ENCODE peak calls at places on chromosomes 3 and 15, in six cellular contexts. R is glutamatergic neuron, S is GM20000, D is AG10803, E is cardiac fibroblast, V is heart right ventricle. Q is an unnamed sample.

GRCh38 chr3:16548721-16549120 is 35.2 kb upstream of the RFTN1 start:
- DNase-seq in R (no peak), S (no peak), D (peak; percentile 79), E (peak; percentile 26), V (no peak), Q (no peak)

GRCh38 chr15:62488383-62488782 is 323.3 kb upstream of the C2CD4B start:
- DNase-seq in R (no peak), S (no peak), D (no peak), E (no peak), V (no peak), Q (no peak)

GRCh38 chr3:71681224-71681668 is 44.0 kb downstream of the EIF4E3 start:
- DNase-seq in R (peak; percentile 75), S (peak; percentile 49), D (peak; percentile 82), E (peak; percentile 82), V (peak; percentile 34), Q (peak; percentile 23)

GRCh38 chr3:171954644-171955365 is 84.6 kb upstream of the FNDC3B start:
- DNase-seq in R (no peak), S (no peak), D (peak; percentile 13), E (peak; percentile 71), V (no peak), Q (no peak)

GRCh38 chr3:134485075-134485536 is 679 bp downstream of the ANAPC13 start:
- DNase-seq in R (no peak), S (peak; percentile 23), D (peak; percentile 30), E (peak; percentile 37), V (no peak), Q (peak; percentile 36)

GRCh38 chr3:30972449-30972848 is 78.0 kb upstream of the GADL1 start:
- DNase-seq in R (no peak), S (no peak), D (no peak), E (no peak), V (no peak), Q (no peak)

GRCh38 chr3:98817546-98817945 is 54.4 kb downstream of the ST3GAL6 start:
- DNase-seq in R (no peak), S (peak; percentile 51), D (peak; percentile 58), E (peak; percentile 76), V (no peak), Q (peak; percentile 44)

GRCh38 chr3:188546835-188547670 is 393.1 kb downstream of the LPP start:
- DNase-seq in R (no peak), S (no peak), D (peak; percentile 59), E (peak; percentile 78), V (no peak), Q (no peak)

GRCh38 chr3:169835533-169835932 is 22.8 kb upstream of the LRRC34 start:
- DNase-seq in R (no peak), S (no peak), D (no peak), E (no peak), V (no peak), Q (no peak)

GRCh38 chr3:163722421-163722820 is 1355.9 kb downstream of the SI start:
- DNase-seq in R (no peak), S (no peak), D (no peak), E (no peak), V (no peak), Q (no peak)

GRCh38 chr3:126889276-126890201 is 93.4 kb upstream of the PLXNA1 start:
- DNase-seq in R (no peak), S (no peak), D (no peak), E (no peak), V (no peak), Q (no peak)

GRCh38 chr3:126179825-126180476 is 435 bp downstream of the ALDH1L1 start:
- DNase-seq in R (no peak), S (no peak), D (no peak), E (peak; percentile 63), V (peak; percentile 68), Q (no peak)

GRCh38 chr3:141115752-141116541 is 64.8 kb downstream of the SPSB4 start:
- DNase-seq in R (no peak), S (no peak), D (no peak), E (peak; percentile 37), V (peak; percentile 51), Q (no peak)

GRCh38 chr3:58051196-58051595 is 43.0 kb downstream of the FLNB start:
- DNase-seq in R (no peak), S (no peak), D (peak; percentile 96), E (peak; percentile 87), V (no peak), Q (no peak)

GRCh38 chr3:172846706-172847105 is 96.2 kb downstream of the ECT2 start:
- DNase-seq in R (no peak), S (no peak), D (no peak), E (peak; percentile 28), V (no peak), Q (no peak)

GRCh38 chr15:42344763-42345162 is 14.5 kb upstream of the CAPN3 start:
- DNase-seq in R (no peak), S (no peak), D (peak; percentile 81), E (peak; percentile 91), V (no peak), Q (no peak)

GRCh38 chr15:98903377-98904018 is 104.1 kb downstream of the PGPEP1L start:
- DNase-seq in R (no peak), S (no peak), D (peak; percentile 57), E (peak; percentile 45), V (no peak), Q (no peak)

GRCh38 chr3:182259579-182259978 is 533.7 kb upstream of the ATP11B start:
- DNase-seq in R (peak; percentile 69), S (no peak), D (no peak), E (peak; percentile 5), V (no peak), Q (no peak)

GRCh38 chr15:57460208-57460816 is 84.0 kb downstream of the CGNL1 start:
- DNase-seq in R (no peak), S (no peak), D (no peak), E (no peak), V (no peak), Q (no peak)

GRCh38 chr15:39213385-39213840 is 367.5 kb upstream of the THBS1 start:
- DNase-seq in R (no peak), S (no peak), D (peak; percentile 95), E (peak; percentile 96), V (peak; percentile 57), Q (no peak)

GRCh38 chr15:25741253-25741575 is 121.9 kb downstream of the ATP10A start:
- DNase-seq in R (no peak), S (peak; percentile 36), D (no peak), E (no peak), V (no peak), Q (no peak)

GRCh38 chr3:144053121-144053520 is 81.5 kb downstream of the DIPK2A start:
- DNase-seq in R (no peak), S (no peak), D (peak; percentile 63), E (peak; percentile 27), V (no peak), Q (no peak)

GRCh38 chr15:42796955-42797779 is 60.2 kb upstream of the CDAN1 start:
- DNase-seq in R (no peak), S (no peak), D (peak; percentile 12), E (peak; percentile 48), V (no peak), Q (no peak)

GRCh38 chr3:14319654-14320182 is 82.7 kb upstream of the SLC6A6 start:
- DNase-seq in R (peak; percentile 51), S (peak; percentile 80), D (peak; percentile 29), E (peak; percentile 79), V (no peak), Q (peak; percentile 80)

GRCh38 chr3:33717616-33717865 is 513 bp downstream of the CLASP2 start:
- DNase-seq in R (peak; percentile 73), S (no peak), D (no peak), E (peak; percentile 70), V (peak; percentile 49), Q (peak; percentile 72)

GRCh38 chr3:53230041-53230621 is 25.7 kb downstream of the TKT start:
- DNase-seq in R (no peak), S (no peak), D (no peak), E (no peak), V (no peak), Q (no peak)

GRCh38 chr3:53232641-53233377 is 23.0 kb downstream of the TKT start:
- DNase-seq in R (no peak), S (no peak), D (no peak), E (no peak), V (no peak), Q (no peak)

GRCh38 chr3:53229606-53230005 is 26.2 kb downstream of the TKT start:
- DNase-seq in R (no peak), S (no peak), D (no peak), E (no peak), V (no peak), Q (no peak)

GRCh38 chr3:53230789-53231188 is 25.0 kb downstream of the TKT start:
- DNase-seq in R (no peak), S (no peak), D (no peak), E (no peak), V (no peak), Q (no peak)

GRCh38 chr3:53231532-53232511 is 24.0 kb downstream of the TKT start:
- DNase-seq in R (no peak), S (no peak), D (no peak), E (no peak), V (no peak), Q (no peak)
- TF ChIP-seq CTCF in R (no peak), S (no peak), D (peak; percentile 18), E (no peak), V (peak; percentile 24), Q (peak; percentile 8)

GRCh38 chr3:47782538-47783308 is 1.0 kb upstream of the SMARCC1 start:
- DNase-seq in R (no peak), S (no peak), D (no peak), E (no peak), V (no peak), Q (no peak)
- TF ChIP-seq CTCF in R (no peak), S (no peak), D (no peak), E (no peak), V (no peak), Q (no peak)

GRCh38 chr3:149900322-149900721 is 70.4 kb downstream of the PFN2 start:
- DNase-seq in R (no peak), S (no peak), D (no peak), E (no peak), V (no peak), Q (no peak)

GRCh38 chr3:149901770-149902169 is 68.9 kb downstream of the PFN2 start:
- DNase-seq in R (no peak), S (no peak), D (no peak), E (no peak), V (no peak), Q (no peak)

GRCh38 chr3:149906036-149906435 is 64.7 kb downstream of the PFN2 start:
- DNase-seq in R (no peak), S (no peak), D (no peak), E (no peak), V (no peak), Q (no peak)

GRCh38 chr3:149898771-149899170 is 71.9 kb downstream of the PFN2 start:
- DNase-seq in R (no peak), S (no peak), D (peak; percentile 30), E (peak; percentile 85), V (peak; percentile 42), Q (no peak)

GRCh38 chr3:149902498-149903139 is 68.1 kb downstream of the PFN2 start:
- DNase-seq in R (no peak), S (no peak), D (no peak), E (peak; percentile 18), V (no peak), Q (no peak)
- TF ChIP-seq CTCF in R (peak; percentile 55), S (no peak), D (peak; percentile 41), E (peak; percentile 27), V (peak; percentile 14), Q (no peak)

DNA sequence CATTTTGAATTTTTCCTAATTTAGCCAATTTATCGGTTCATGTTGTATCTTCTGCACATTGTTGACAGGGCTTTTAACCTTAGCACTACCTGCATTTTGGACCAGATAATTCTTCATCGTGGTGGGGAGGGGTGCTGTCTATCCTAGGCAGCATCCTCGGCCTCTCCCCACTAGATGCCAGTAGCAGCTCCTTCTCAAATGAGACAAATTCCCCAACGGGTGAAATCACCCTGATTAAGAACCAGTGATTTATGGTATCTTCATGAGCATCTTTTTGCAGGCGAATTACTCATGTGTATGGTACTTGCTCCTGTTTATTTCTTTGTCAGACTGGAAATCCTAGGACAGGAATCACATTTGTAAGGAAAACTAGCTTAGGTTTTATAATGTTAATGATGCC is 68.0 kb downstream of the C3orf70 start:
- DNase-seq in R (no peak), S (no peak), D (peak; percentile 72), E (no peak), V (no peak), Q (no peak)
- TF ChIP-seq CTCF in R (no peak), S (no peak), D (peak; percentile 54), E (no peak), V (peak; percentile 24), Q (no peak)